ENCODE peak calls at places on chromosomes 3 and 15, in five cellular contexts. R, U, W, M and T are unnamed samples.

GRCh38 chr15:75203908-75204263 is 2.2 kb downstream of the C15orf39 start:
- DNase-seq in R (no peak), U (no peak), W (no peak), M (no peak), T (no peak)

GRCh38 chr3:98513136-98513535 is 9.6 kb downstream of the CLDND1 start:
- DNase-seq in R (no peak), U (no peak), W (no peak), M (peak), T (peak)

GRCh38 chr3:188400494-188401243 is 246.7 kb downstream of the LPP start:
- DNase-seq in R (peak), U (no peak), W (no peak), M (no peak), T (no peak)

GRCh38 chr3:167114619-167115018 is 265.5 kb downstream of the ZBBX start:
- DNase-seq in R (no peak), U (no peak), W (no peak), M (no peak), T (no peak)

GRCh38 chr15:63946524-63947065 is 99.7 kb downstream of the DAPK2 start:
- DNase-seq in R (no peak), U (no peak), W (no peak), M (no peak), T (no peak)

GRCh38 chr3:134373278-134373941 is 837 bp downstream of the AMOTL2 start:
- DNase-seq in R (peak), U (peak), W (peak), M (peak), T (peak)

GRCh38 chr3:81485444-81485865 is 276.0 kb downstream of the GBE1 start:
- DNase-seq in R (peak), U (no peak), W (peak), M (peak), T (peak)

GRCh38 chr3:71760140-71760539 is 6.5 kb downstream of the GPR27 start:
- DNase-seq in R (no peak), U (no peak), W (no peak), M (no peak), T (no peak)

GRCh38 chr3:194464692-194465091 is 22.1 kb downstream of the ATP13A3 start:
- DNase-seq in R (no peak), U (no peak), W (no peak), M (no peak), T (no peak)

GRCh38 chr15:101502572-101503295 is 13.2 kb upstream of the PCSK6 start:
- DNase-seq in R (no peak), U (no peak), W (no peak), M (no peak), T (no peak)

GRCh38 chr3:18098960-18099587 is 326.1 kb downstream of the SATB1 start:
- DNase-seq in R (no peak), U (no peak), W (peak), M (peak), T (peak)

GRCh38 chr3:10780922-10781321 is 35.1 kb upstream of the SLC6A11 start:
- DNase-seq in R (no peak), U (no peak), W (no peak), M (no peak), T (no peak)

GRCh38 chr3:198113219-198114053 is 153.4 kb downstream of the LMLN start:
- DNase-seq in R (peak), U (no peak), W (peak), M (no peak), T (no peak)

GRCh38 chr3:65402597-65402996 is 636.1 kb downstream of the MAGI1 start:
- DNase-seq in R (no peak), U (no peak), W (peak), M (peak), T (peak)

GRCh38 chr3:21314688-21315087 is 436.3 kb downstream of the ZNF385D start:
- DNase-seq in R (no peak), U (no peak), W (no peak), M (no peak), T (no peak)

GRCh38 chr3:188559069-188559410 is 405.1 kb downstream of the LPP start:
- DNase-seq in R (no peak), U (no peak), W (no peak), M (peak), T (no peak)

GRCh38 chr3:139109271-139109670 is 64.6 kb upstream of the PRR23C start:
- DNase-seq in R (no peak), U (no peak), W (no peak), M (no peak), T (no peak)

GRCh38 chr3:197883541-197883940 is 66.4 kb upstream of the RPL35A start:
- DNase-seq in R (no peak), U (no peak), W (no peak), M (no peak), T (no peak)

GRCh38 chr15:57216288-57216687 is 160.0 kb upstream of the CGNL1 start:
- DNase-seq in R (no peak), U (no peak), W (no peak), M (peak), T (peak)

GRCh38 chr3:142972092-142972753 is 8.7 kb upstream of the PAQR9 start:
- DNase-seq in R (no peak), U (no peak), W (no peak), M (no peak), T (no peak)

GRCh38 chr3:40432793-40433192 is 24.3 kb upstream of the RPL14 start:
- DNase-seq in R (no peak), U (no peak), W (no peak), M (peak), T (no peak)

GRCh38 chr3:70885636-70886035 is 573.2 kb upstream of the MDFIC2 start:
- DNase-seq in R (no peak), U (no peak), W (no peak), M (no peak), T (no peak)

GRCh38 chr3:194642769-194643168 is 9.6 kb upstream of the TMEM44 start:
- DNase-seq in R (no peak), U (no peak), W (no peak), M (no peak), T (no peak)

GRCh38 chr3:196620228-196620627 is 19.3 kb upstream of the NRROS start:
- DNase-seq in R (no peak), U (no peak), W (no peak), M (no peak), T (no peak)

GRCh38 chr3:125140817-125141595 is 71.5 kb downstream of the SLC12A8 start:
- DNase-seq in R (peak), U (no peak), W (no peak), M (no peak), T (no peak)

GRCh38 chr3:18847583-18848197 is 300.6 kb upstream of the KCNH8 start:
- DNase-seq in R (peak), U (no peak), W (no peak), M (no peak), T (no peak)

GRCh38 chr3:33372218-33373081 is 67.8 kb downstream of the UBP1 start:
- DNase-seq in R (peak), U (no peak), W (peak), M (peak), T (peak)

GRCh38 chr3:138381950-138382715 is 33.8 kb downstream of the MRAS start:
- DNase-seq in R (no peak), U (no peak), W (peak), M (peak), T (peak)

GRCh38 chr3:187456268-187456667 is 88.1 kb downstream of the RTP4 start:
- DNase-seq in R (no peak), U (no peak), W (no peak), M (no peak), T (no peak)

GRCh38 chr15:63968700-63969099 is 77.6 kb downstream of the DAPK2 start:
- DNase-seq in R (no peak), U (no peak), W (no peak), M (no peak), T (no peak)

GRCh38 chr15:40064231-40064894 is 25.4 kb upstream of the SRP14 start:
- DNase-seq in R (peak), U (no peak), W (no peak), M (peak), T (peak)

GRCh38 chr3:38497026-38497425 is 886 bp downstream of the EXOG start:
- DNase-seq in R (no peak), U (no peak), W (peak), M (peak), T (peak)

GRCh38 chr15:47887181-47887580 is 169.9 kb downstream of the SEMA6D start:
- DNase-seq in R (no peak), U (peak), W (no peak), M (no peak), T (no peak)

GRCh38 chr3:37218206-37218605 is 43.8 kb upstream of the LRRFIP2 start:
- DNase-seq in R (no peak), U (peak), W (no peak), M (no peak), T (no peak)

GRCh38 chr3:106533761-106534160 is 664.9 kb upstream of the CBLB start:
- DNase-seq in R (no peak), U (no peak), W (no peak), M (no peak), T (no peak)

GRCh38 chr3:151403246-151403645 is 18.7 kb upstream of the P2RY12 start:
- DNase-seq in R (no peak), U (no peak), W (peak), M (peak), T (peak)

GRCh38 chr3:171005648-171006047 is 20.9 kb downstream of the SLC2A2 start:
- DNase-seq in R (no peak), U (no peak), W (no peak), M (peak), T (no peak)